ENCODE peak calls at places on chromosome 19, in six cellular contexts. P, L, Z, G, A and R are unnamed samples.
A peak's percentile ranks its signal among the peaks of the same experiment; 100 is the strongest.

GRCh38 chr19:29666634-29667389 is 1.6 kb downstream of the PLEKHF1 start:
- DNase-seq in Z (no peak), L (peak; percentile 29), A (peak; percentile 75), P (no peak), G (no peak), R (peak; percentile 49)

GRCh38 chr19:4140237-4140711 is 13.2 kb upstream of the CREB3L3 start:
- DNase-seq in L (peak; percentile 56), A (no peak), Z (peak; percentile 66), P (no peak), G (peak; percentile 38), R (peak; percentile 27)

GRCh38 chr19:3723883-3724282 is 15.7 kb downstream of the TJP3 start:
- DNase-seq in A (no peak), L (no peak), G (no peak), P (no peak), Z (no peak), R (no peak)

GRCh38 chr19:35030257-35031071 is at the start of gene SCN1B:
- DNase-seq in P (peak; percentile 39), L (peak; percentile 56), G (no peak), A (peak; percentile 59), Z (peak; percentile 70), R (peak; percentile 19)

GRCh38 chr19:42276821-42277220 is 7.8 kb downstream of the CIC start:
- DNase-seq in Z (no peak), L (no peak), A (no peak), G (no peak), P (no peak), R (no peak)

GRCh38 chr19:18425515-18426415 is 6.6 kb downstream of the SSBP4 start:
- DNase-seq in A (peak; percentile 70), P (no peak), Z (peak; percentile 46), L (no peak), G (no peak), R (no peak)

GRCh38 chr19:33368074-33368864 is 5.2 kb upstream of the CEBPG start:
- DNase-seq in G (no peak), A (no peak), L (no peak), Z (no peak), P (no peak), R (no peak)

GRCh38 chr19:28019371-28019770 is 1193.6 kb downstream of the UQCRFS1 start:
- DNase-seq in G (no peak), Z (no peak), L (no peak), A (no peak), P (no peak), R (no peak)

GRCh38 chr19:13765395-13766094 is 1.2 kb downstream of the MRI1 start:
- DNase-seq in G (no peak), L (no peak), P (no peak), A (no peak), Z (no peak), R (no peak)

GRCh38 chr19:32581704-32582164 is 744 bp downstream of the PDCD5 start:
- DNase-seq in L (no peak), P (no peak), G (no peak), Z (no peak), A (no peak), R (peak; percentile 19)

GRCh38 chr19:31276831-31277230 is 72.4 kb downstream of the TSHZ3 start:
- DNase-seq in L (no peak), P (no peak), G (no peak), A (no peak), Z (no peak), R (no peak)

GRCh38 chr19:33906578-33907335 is 110.1 kb downstream of the KCTD15 start:
- DNase-seq in A (no peak), Z (peak; percentile 37), G (no peak), P (no peak), L (peak; percentile 29), R (no peak)

GRCh38 chr19:34994643-34995471 is 5.3 kb upstream of the GRAMD1A start:
- DNase-seq in G (no peak), P (no peak), A (peak; percentile 49), L (no peak), Z (peak; percentile 75), R (no peak)

GRCh38 chr19:11196406-11197287 is 698 bp downstream of the KANK2 start:
- DNase-seq in L (no peak), Z (peak; percentile 65), G (no peak), A (no peak), P (no peak), R (no peak)

GRCh38 chr19:13788991-13789390 is 6.3 kb upstream of the ZSWIM4 start:
- DNase-seq in L (no peak), A (peak; percentile 58), G (no peak), P (peak; percentile 39), Z (no peak), R (no peak)

GRCh38 chr19:1399745-1400144 is 1.6 kb downstream of the GAMT start:
- DNase-seq in A (no peak), G (no peak), Z (no peak), P (no peak), L (no peak), R (no peak)

GRCh38 chr19:31262673-31263308 is 86.4 kb downstream of the TSHZ3 start:
- DNase-seq in P (no peak), A (peak; percentile 20), L (no peak), Z (no peak), G (no peak), R (no peak)

GRCh38 chr19:43551399-43552197 is 18.6 kb downstream of the ZNF575 start:
- DNase-seq in G (no peak), Z (no peak), P (no peak), A (no peak), L (no peak), R (no peak)

GRCh38 chr19:18397242-18398202 is at the start of gene LRRC25:
- DNase-seq in P (no peak), L (peak; percentile 57), A (peak; percentile 59), Z (no peak), G (no peak), R (no peak)

GRCh38 chr19:56109216-56109615 is 11.9 kb downstream of the ZNF787 start:
- DNase-seq in Z (no peak), A (no peak), L (no peak), P (no peak), G (no peak), R (no peak)

GRCh38 chr19:1512671-1513491 is at the start of gene ADAMTSL5:
- DNase-seq in A (no peak), L (no peak), G (no peak), P (no peak), Z (peak; percentile 86), R (peak; percentile 85)

GRCh38 chr19:2050991-2051770 is at the start of gene MKNK2:
- DNase-seq in L (peak; percentile 96), A (peak; percentile 86), Z (peak; percentile 96), G (peak; percentile 72), P (peak; percentile 91), R (peak; percentile 90)

GRCh38 chr19:19488041-19488874 is 27.1 kb downstream of the TSSK6 start:
- DNase-seq in G (no peak), Z (peak; percentile 71), A (no peak), L (no peak), P (no peak), R (no peak)

GRCh38 chr19:5631511-5632240 is 8.8 kb downstream of the SAFB start:
- DNase-seq in G (no peak), P (no peak), Z (no peak), A (no peak), L (no peak), R (no peak)

GRCh38 chr19:2820112-2820702 is 539 bp downstream of the ZNF554 start:
- DNase-seq in L (peak; percentile 35), P (no peak), G (no peak), A (no peak), Z (peak; percentile 42), R (peak; percentile 15)

GRCh38 chr19:34786236-34786635 is 13.2 kb upstream of the ZNF599 start:
- DNase-seq in A (no peak), G (no peak), Z (no peak), L (no peak), P (no peak), R (no peak)

GRCh38 chr19:16888629-16889371 is at the start of gene F2RL3:
- DNase-seq in P (no peak), Z (peak; percentile 71), G (no peak), L (no peak), A (peak; percentile 33), R (peak; percentile 38)

DNA sequence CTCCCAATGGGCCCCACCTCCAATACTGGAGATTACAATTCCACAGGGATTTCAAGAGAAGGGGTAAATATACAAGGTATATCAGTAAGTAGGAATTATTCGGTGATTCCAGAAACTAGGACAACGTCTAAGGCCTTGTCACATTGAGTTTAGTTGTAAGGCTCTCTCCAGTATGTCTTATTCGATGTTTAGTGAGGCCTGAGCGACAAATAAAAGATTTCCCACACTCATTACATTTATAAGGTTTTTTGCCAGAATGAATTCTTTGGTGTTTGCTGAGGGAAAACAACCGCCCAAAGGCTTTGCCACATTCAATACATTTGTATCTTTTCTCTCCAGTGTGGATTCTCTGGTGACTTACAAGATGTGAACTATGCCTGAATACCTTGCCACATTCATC is 19.1 kb upstream of the ZNF841 start:
- DNase-seq in P (no peak), G (no peak), A (no peak), Z (no peak), L (no peak), R (no peak)
- H3K36me3 ChIP-seq in P (peaks cover 23% of the 10 kb centered on the region), G (peaks cover 63% of the 10 kb centered on the region), A (peaks cover 75% of the 10 kb centered on the region), Z (peaks cover 10% of the 10 kb centered on the region), L (peaks cover 66% of the 10 kb centered on the region), R (peaks cover 29% of the 10 kb centered on the region)

GRCh38 chr19:48630289-48631036 is 6.7 kb downstream of the DBP start:
- DNase-seq in A (peak; percentile 74), Z (peak; percentile 81), P (no peak), G (no peak), L (no peak), R (no peak)
- H3K4me1 ChIP-seq in A (peaks cover 38% of the 10 kb centered on the region), Z (peaks cover 76% of the 10 kb centered on the region), P (peaks cover 29% of the 10 kb centered on the region), G (peaks cover 29% of the 10 kb centered on the region), L (peaks cover 33% of the 10 kb centered on the region), R (peaks cover 33% of the 10 kb centered on the region)

GRCh38 chr19:53131085-53131484 is 1.6 kb downstream of the ZNF415 start:
- DNase-seq in G (no peak), L (no peak), A (no peak), P (no peak), Z (no peak), R (no peak)
- H3K4me3 ChIP-seq in G (no peak overlapping the region), L (no peak overlapping the region), A (no peak overlapping the region), P (no peak overlapping the region), Z (no peak overlapping the region), R (no peak overlapping the region)

DNA sequence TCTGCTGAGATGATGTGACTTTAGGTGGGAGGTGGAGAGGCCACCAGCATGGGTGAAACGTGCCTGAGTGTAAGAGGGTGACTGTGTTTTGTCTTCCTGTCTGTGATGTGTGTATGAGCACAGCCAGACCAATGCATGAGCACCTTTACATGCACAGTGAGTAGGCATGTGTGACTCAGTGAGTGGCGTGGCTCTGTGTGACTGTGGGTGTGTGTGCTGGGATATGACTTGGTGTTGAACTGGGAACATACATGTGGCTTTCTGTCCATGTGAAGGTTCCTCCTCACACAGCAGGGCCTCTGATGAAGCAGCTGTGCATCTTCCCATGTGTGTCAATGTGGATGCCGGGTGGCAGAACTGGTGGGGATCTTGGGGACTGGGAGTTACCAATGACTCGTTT is 19.9 kb upstream of the LGALS13 start:
- DNase-seq in A (no peak), G (no peak), Z (no peak), L (no peak), P (no peak), R (no peak)
- H3K36me3 ChIP-seq in A (no peaks in the 10 kb centered on the region), G (no peaks in the 10 kb centered on the region), Z (no peaks in the 10 kb centered on the region), L (no peaks in the 10 kb centered on the region), P (no peaks in the 10 kb centered on the region), R (no peaks in the 10 kb centered on the region)